ENCODE peak calls at places on chromosomes 12 and 14, in five cellular contexts. S is GM23338, B is spleen, O is suprapubic skin, I is transverse colon. Z is an unnamed sample.

GRCh38 chr14:92735344-92735743 is 13.1 kb downstream of the LGMN start:
- DNase-seq in S (no peak), B (no peak), O (no peak), I (no peak), Z (no peak)

GRCh38 chr12:24947541-24948451 is 1.1 kb downstream of the BCAT1 start:
- DNase-seq in S (peak), B (no peak), O (no peak), I (no peak), Z (no peak)

GRCh38 chr12:46150735-46151134 is 118.1 kb downstream of the SLC38A1 start:
- DNase-seq in S (no peak), B (no peak), O (no peak), I (no peak), Z (no peak)

GRCh38 chr12:981956-982355 is 9.1 kb upstream of the ERC1 start:
- DNase-seq in S (no peak), B (no peak), O (no peak), I (no peak), Z (no peak)

GRCh38 chr12:127388985-127389384 is 878.0 kb upstream of the TMEM132C start:
- DNase-seq in S (no peak), B (no peak), O (no peak), I (no peak), Z (peak)

GRCh38 chr14:22900088-22900799 is 17.2 kb downstream of the REM2 start:
- DNase-seq in S (peak), B (no peak), O (no peak), I (peak), Z (no peak)

GRCh38 chr14:92754956-92755355 is 6.5 kb upstream of the LGMN start:
- DNase-seq in S (no peak), B (no peak), O (no peak), I (no peak), Z (no peak)

GRCh38 chr12:49800421-49801140 is 27.6 kb downstream of the NCKAP5L start:
- DNase-seq in S (no peak), B (no peak), O (no peak), I (no peak), Z (no peak)

GRCh38 chr12:87642245-87642644 is 387.0 kb downstream of the C12orf50 start:
- DNase-seq in S (peak), B (no peak), O (no peak), I (no peak), Z (no peak)

DNA sequence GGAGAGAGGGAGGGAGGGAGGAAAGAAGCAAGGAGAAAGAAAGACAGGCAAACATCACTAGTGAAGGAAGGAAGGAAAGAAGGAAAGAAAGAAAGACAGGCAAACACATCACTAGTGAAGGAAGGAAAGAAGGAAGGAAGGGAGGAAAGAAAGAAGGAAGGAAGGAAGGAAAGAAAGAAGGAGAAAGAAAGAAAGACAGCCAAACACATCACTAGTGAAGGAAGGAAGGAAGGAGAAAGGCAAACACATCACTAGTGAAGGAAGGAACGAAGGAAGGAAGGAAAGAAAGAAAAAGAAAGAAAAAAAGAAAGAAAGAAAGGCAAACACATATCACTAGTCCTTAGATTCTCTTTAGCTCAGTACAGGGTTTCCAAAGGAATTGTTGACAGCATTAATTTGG is 5.3 kb downstream of the FZD10 start:
- DNase-seq in S (no peak), B (no peak), O (no peak), I (no peak), Z (no peak)
- TF ChIP-seq POLR2AphosphoS5 in S (no peak), B (no peak), O (no peak), I (no peak), Z (no peak)

GRCh38 chr12:75935544-75936242 is 95.9 kb downstream of the PHLDA1 start:
- DNase-seq in S (no peak), B (no peak), O (no peak), I (no peak), Z (no peak)
- TF ChIP-seq POLR2AphosphoS5 in S (no peak), B (no peak), O (no peak), I (no peak), Z (no peak)

GRCh38 chr14:71322660-71323250 is 415.5 kb downstream of the PCNX1 start:
- DNase-seq in S (no peak), B (no peak), O (no peak), I (no peak), Z (no peak)

GRCh38 chr14:71319646-71320045 is 412.4 kb downstream of the PCNX1 start:
- DNase-seq in S (peak), B (no peak), O (no peak), I (no peak), Z (no peak)

GRCh38 chr14:71320734-71321555 is 413.7 kb downstream of the PCNX1 start:
- DNase-seq in S (peak), B (peak), O (peak), I (peak), Z (no peak)

GRCh38 chr14:71320107-71320733 is 413.0 kb downstream of the PCNX1 start:
- DNase-seq in S (peak), B (peak), O (peak), I (peak), Z (peak)

DNA sequence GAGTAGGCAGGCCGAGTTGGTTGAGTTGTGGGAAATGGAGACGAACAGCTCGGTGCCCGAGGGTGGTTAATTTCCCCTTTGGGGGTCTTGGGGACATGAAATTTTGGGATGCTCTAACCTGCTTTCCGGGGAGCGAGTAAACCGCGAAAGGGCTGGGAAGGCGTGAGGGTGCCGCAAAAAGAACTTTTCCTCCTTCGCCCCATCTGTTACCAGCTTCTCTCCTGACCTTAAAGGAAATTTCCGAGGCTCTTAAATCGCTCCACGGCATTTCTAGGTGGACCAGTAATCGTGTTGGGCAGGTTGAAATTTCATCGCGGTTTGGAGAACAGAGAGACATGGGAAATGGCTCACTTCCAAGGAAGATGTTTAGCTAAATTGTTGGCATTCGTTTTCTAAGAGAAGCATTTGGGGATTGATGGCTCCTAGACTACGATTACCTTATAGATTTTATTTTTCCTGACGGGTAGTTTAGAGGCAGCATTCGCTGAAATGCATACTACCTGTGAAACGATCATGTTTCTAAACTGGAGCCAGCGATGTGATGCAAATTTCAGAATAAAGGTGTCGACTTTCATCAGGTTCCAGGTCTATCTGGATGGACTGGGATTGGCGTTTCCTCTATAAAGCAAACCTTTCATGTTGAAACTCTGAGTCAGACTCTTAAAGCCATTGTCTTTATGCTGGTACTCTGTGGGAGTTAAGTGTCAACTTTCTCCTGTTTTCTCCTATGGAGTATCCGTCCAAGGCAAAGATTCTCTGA is 414.5 kb downstream of the PCNX1 start:
- DNase-seq in S (peak), B (no peak), O (no peak), I (no peak), Z (no peak)
- TF ChIP-seq POLR2AphosphoS5 in S (no peak), B (no peak), O (no peak), I (no peak), Z (peak)

DNA sequence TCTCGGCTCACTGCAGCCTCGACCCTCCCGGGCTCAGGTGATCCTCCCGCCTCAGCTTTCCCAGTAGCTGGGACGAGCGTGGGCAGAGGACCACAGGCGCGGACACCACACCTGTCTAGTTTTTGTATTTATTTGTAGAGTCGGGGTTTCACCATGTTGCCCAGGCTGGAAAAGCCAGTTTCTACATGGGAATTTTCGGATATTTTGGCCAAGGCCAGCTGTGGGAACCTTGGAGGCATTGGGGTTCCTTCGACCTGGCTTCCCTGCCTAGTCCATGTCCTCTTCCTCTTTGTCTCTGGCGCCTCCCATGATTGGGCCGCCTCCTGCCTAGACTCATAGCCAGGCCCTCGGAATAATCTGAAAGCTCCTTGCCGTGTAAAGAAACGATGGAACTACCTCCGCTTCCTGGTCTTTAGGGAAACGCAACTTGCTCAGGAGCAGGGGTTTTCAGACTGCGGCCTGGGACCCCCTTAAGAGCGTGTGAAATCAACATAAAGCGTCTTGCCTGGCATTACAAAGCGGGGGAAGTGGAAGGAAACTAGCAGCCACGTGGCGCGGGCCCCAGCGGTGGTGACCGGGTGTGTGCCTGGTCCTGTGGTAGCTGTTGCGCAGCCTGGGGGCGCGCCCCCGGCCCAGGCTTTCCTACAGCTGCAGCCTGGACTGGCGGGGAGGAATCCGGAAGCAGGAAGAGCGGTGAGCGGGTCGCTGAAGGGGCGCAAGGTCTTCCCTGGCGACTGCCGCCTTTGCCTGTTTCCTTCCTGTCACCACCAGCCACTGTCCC is 1.4 kb upstream of the HSP90AA1 start:
- DNase-seq in S (peak), B (peak), O (peak), I (peak), Z (no peak)
- TF ChIP-seq POLR2AphosphoS5 in S (peak), B (peak), O (no peak), I (no peak), Z (no peak)

DNA sequence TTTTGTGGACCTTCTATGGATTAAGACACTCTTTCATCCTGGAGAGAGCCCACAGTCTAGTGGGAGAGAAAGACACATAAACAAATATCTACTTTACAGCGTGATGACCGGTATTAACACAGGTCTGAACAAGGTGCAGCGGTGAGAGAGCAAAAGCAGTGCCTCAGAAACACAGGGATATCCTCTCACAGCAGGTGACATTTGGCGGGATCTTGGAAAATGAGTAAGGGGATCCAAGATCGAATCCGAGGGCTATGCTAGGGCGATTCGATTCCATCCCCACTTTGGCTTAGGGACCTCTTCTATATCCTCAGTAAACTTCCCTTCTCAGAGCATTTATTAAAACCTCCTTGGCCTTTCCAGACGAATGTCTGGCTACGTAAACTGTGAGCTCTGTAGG is 690 bp downstream of the ATP6V1D start:
- DNase-seq in S (peak), B (no peak), O (no peak), I (no peak), Z (no peak)
- TF ChIP-seq POLR2AphosphoS5 in S (no peak), B (no peak), O (no peak), I (no peak), Z (no peak)

DNA sequence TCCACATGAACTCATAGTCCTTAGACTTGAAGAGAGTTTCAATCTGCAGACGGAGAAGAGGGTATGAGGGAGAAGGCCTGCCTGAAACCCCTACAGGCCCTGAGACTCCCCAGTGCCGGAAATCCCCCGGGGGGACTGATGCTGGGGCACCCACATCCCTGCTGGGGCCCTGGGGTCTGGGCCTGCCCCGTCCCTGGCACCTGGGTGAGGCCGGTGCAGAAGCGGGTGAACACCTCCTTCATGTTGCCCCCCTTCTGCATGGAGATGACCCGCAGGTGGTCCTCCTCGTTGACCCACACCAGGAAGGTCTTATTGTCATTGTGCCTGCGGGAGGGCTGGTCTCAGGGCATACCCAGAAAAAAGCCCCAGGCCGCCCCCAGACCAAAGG is 2.4 kb downstream of the CKB start:
- DNase-seq in S (no peak), B (peak), O (no peak), I (no peak), Z (no peak)
- TF ChIP-seq POLR2AphosphoS5 in S (no peak), B (no peak), O (no peak), I (no peak), Z (no peak)

DNA sequence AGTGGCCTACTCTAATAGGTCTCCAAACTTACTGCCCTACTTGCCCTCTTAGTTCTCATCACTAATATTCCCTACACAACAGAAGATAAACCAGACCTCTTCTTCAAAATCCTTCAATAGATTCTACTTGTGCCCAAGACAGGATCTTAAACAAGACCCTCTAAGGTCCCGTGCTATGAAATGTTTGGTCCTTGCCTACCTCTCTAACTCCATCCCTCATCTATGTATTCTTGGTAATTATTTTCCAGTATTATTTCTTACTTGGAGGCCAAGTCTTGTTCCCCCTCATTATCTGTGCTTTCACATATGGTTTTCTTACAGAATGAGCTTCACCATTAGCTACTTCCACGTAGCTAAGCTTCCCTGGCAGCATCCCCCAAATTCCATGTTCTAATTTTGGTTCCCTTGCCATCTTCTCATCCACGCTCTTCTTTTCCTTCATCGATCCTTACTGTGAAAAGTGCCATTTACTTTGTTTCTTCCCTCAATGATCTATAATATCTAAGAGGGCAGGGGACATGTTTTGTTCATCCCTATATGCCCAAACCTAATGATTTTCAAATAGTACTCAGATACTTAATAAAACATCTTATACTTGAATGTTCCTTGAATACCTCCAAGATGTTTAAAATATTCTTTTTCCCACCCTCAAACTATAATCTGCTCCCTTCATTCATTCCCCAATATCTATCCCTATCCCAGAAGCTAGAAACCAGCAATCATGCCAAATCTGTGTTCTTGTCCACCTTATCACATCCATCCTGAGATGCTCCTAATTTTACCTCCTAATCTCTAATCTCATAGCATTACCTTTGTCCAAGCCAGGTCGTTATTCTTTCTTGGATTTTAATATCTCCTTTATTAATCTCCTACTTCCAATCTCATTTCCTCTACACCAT is 10.1 kb downstream of the HNRNPC start:
- DNase-seq in S (no peak), B (no peak), O (no peak), I (no peak), Z (no peak)
- TF ChIP-seq POLR2AphosphoS5 in S (no peak), B (no peak), O (no peak), I (no peak), Z (no peak)

GRCh38 chr12:42325776-42326465 is at the start of the genes PPHLN1 and ZCRB1:
- DNase-seq in S (peak), B (peak), O (peak), I (peak), Z (peak)
- TF ChIP-seq POLR2AphosphoS5 in S (peak), B (peak), O (no peak), I (peak), Z (peak)

DNA sequence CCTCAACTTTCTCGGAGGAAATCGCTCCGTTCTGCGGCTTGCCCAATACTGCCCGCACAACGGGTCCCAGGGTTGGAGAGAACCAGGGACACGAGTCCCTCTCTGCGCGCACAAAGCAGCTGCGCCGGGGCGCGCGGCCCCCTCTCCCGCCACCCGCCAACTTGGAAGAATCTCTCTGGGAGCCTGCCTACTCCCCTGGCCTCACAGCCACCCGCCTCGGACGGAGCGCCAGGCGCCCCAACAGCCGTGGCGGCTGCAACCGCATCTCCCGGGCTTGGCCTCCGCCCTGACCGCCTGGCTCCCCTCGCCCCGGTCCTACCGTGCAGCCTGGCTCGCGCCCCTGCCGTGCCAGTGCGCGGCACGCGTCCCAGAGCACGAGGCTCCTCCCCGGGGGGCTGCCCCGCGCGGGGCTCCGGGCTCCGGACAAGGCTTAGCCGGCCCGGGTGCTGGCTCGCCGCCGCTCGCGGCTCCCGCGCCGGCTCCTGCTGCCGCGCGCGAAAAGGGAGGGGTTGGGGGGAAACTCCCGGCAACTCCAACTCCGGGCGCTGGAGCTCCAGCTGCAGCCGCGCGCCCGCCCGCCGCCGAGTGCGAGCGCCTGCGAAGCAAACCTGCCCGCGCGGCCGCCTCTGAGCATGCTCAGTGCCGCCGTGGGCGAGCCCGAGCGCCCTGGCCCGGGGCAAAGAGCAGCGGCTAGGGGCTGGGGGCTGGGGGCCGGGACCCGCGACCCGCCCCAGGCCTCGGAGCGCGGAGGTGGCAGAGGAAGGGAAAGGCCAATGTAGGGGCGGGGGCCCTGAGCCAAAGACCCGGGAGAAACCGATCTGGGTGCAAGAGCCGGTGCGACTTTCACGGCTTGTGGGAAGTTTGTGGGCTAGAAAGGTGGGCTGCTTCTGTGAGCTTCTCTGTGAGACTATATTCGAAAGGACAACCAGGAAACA is at the start of gene STXBP6:
- DNase-seq in S (peak), B (no peak), O (peak), I (peak), Z (no peak)
- TF ChIP-seq POLR2AphosphoS5 in S (no peak), B (no peak), O (no peak), I (no peak), Z (no peak)

Z was measured in vagina.